ENCODE peak calls at places on chromosomes 13 and 19, in five cellular contexts. M is GM12878, L is H1, V is NT2/D1, T is HepG2. R is an unnamed sample.

GRCh38 chr19:30092721-30093569 is 150.9 kb downstream of the URI1 start:
- DNase-seq in M (no peak), T (no peak), L (no peak), V (no peak), R (no peak)

GRCh38 chr13:110875243-110875642 is 39.6 kb downstream of the ANKRD10 start:
- DNase-seq in L (no peak), T (no peak), M (no peak), V (no peak), R (no peak)

GRCh38 chr13:41384749-41385503 is 72.4 kb upstream of the RGCC start:
- DNase-seq in T (no peak), M (no peak), L (no peak), V (no peak), R (peak)

GRCh38 chr19:20154636-20155035 is 12.4 kb upstream of the ZNF486 start:
- DNase-seq in V (no peak), M (no peak), L (no peak), T (no peak), R (no peak)

GRCh38 chr13:111198979-111199378 is 83.9 kb downstream of the ARHGEF7 start:
- DNase-seq in V (no peak), L (no peak), M (no peak), T (no peak), R (no peak)

GRCh38 chr13:89891416-89891815 is 1456.1 kb upstream of the MIR17HG start:
- DNase-seq in V (no peak), L (no peak), T (no peak), M (no peak), R (no peak)

GRCh38 chr19:1473056-1473400 is 6.0 kb downstream of the C19orf25 start:
- DNase-seq in V (no peak), M (no peak), L (no peak), T (no peak), R (no peak)

GRCh38 chr13:114025432-114026127 is 51.7 kb upstream of the C13orf46 start:
- DNase-seq in L (no peak), T (no peak), M (no peak), V (no peak), R (no peak)

GRCh38 chr13:32902898-32903297 is 113.3 kb upstream of the KL start:
- DNase-seq in L (no peak), M (no peak), T (no peak), V (peak), R (no peak)

GRCh38 chr13:87498681-87499080 is 172.5 kb upstream of the SLITRK5 start:
- DNase-seq in M (no peak), V (no peak), T (peak), L (no peak), R (peak)

GRCh38 chr19:55069137-55069858 is 6.3 kb upstream of the RDH13 start:
- DNase-seq in M (no peak), T (no peak), V (no peak), L (no peak), R (peak)

GRCh38 chr19:55640577-55641375 is at the start of gene ZNF580:
- DNase-seq in L (no peak), T (peak), V (no peak), M (no peak), R (peak)

GRCh38 chr19:42480335-42481095 is 37.8 kb upstream of the CXCL17 start:
- DNase-seq in M (no peak), V (no peak), L (no peak), T (peak), R (no peak)

GRCh38 chr13:79861731-79862130 is 380.8 kb downstream of the NDFIP2 start:
- DNase-seq in V (no peak), T (no peak), M (no peak), L (no peak), R (no peak)

GRCh38 chr13:33153421-33154381 is 131.9 kb downstream of the STARD13 start:
- DNase-seq in L (no peak), T (peak), M (no peak), V (no peak), R (no peak)

GRCh38 chr13:29963086-29963485 is 112.7 kb upstream of the UBL3 start:
- DNase-seq in M (no peak), T (no peak), L (no peak), V (no peak), R (no peak)

GRCh38 chr19:33473644-33474305 is 47.8 kb downstream of the PEPD start:
- DNase-seq in L (no peak), M (no peak), T (no peak), V (no peak), R (no peak)

GRCh38 chr13:112688560-112689497 is 1.0 kb upstream of the ATP11A start:
- DNase-seq in T (peak), L (no peak), M (no peak), V (no peak), R (no peak)

GRCh38 chr19:7519411-7520130 is 2.9 kb upstream of the MCOLN1 start:
- DNase-seq in L (no peak), T (no peak), V (no peak), M (no peak), R (no peak)

GRCh38 chr13:69108486-69108885 is 999.1 kb upstream of the ATXN8OS start:
- DNase-seq in M (no peak), V (no peak), L (no peak), T (no peak), R (no peak)

GRCh38 chr19:47093841-47094240 is 19.7 kb downstream of the ZC3H4 start:
- DNase-seq in M (no peak), T (no peak), V (no peak), L (no peak), R (no peak)

GRCh38 chr19:46073268-46073922 is 32.6 kb upstream of the IGFL4 start:
- DNase-seq in V (no peak), L (no peak), M (no peak), T (no peak), R (no peak)

GRCh38 chr19:35264281-35265125 is 4.3 kb upstream of the USF2 start:
- DNase-seq in T (no peak), V (no peak), M (no peak), L (no peak), R (no peak)

GRCh38 chr13:41136396-41137031 is 3.9 kb upstream of the KBTBD6 start:
- DNase-seq in L (no peak), M (no peak), V (no peak), T (no peak), R (no peak)

GRCh38 chr13:31982124-31982523 is 49.5 kb upstream of the FRY start:
- DNase-seq in L (no peak), V (no peak), T (no peak), M (no peak), R (no peak)

GRCh38 chr19:40512473-40513344 is 45.9 kb downstream of the SPTBN4 start:
- DNase-seq in L (no peak), M (no peak), T (no peak), V (no peak), R (no peak)

GRCh38 chr13:59531571-59532091 is 632.1 kb downstream of the DIAPH3 start:
- DNase-seq in L (no peak), M (no peak), V (peak), T (peak), R (peak)

GRCh38 chr13:74325106-74325505 is 190.9 kb upstream of the KLF12 start:
- DNase-seq in T (peak), L (no peak), M (no peak), V (no peak), R (peak)

GRCh38 chr19:55251296-55252081 is 7.3 kb downstream of the PPP6R1 start:
- DNase-seq in M (no peak), L (no peak), T (no peak), V (no peak), R (no peak)

GRCh38 chr19:38730731-38731589 is 13.3 kb downstream of the CAPN12 start:
- DNase-seq in T (no peak), V (no peak), M (no peak), L (no peak), R (no peak)

GRCh38 chr19:46478356-46478986 is 7.1 kb upstream of the PNMA8A start:
- DNase-seq in T (no peak), V (peak), L (no peak), M (no peak), R (no peak)

GRCh38 chr19:38684078-38684861 is 36.8 kb downstream of the ACTN4 start:
- DNase-seq in V (no peak), T (no peak), M (no peak), L (no peak), R (peak)

GRCh38 chr19:55447421-55448174 is 4.5 kb upstream of the SHISA7 start:
- DNase-seq in V (no peak), T (no peak), M (no peak), L (no peak), R (no peak)

GRCh38 chr19:30154410-30154809 is 212.4 kb downstream of the URI1 start:
- DNase-seq in V (no peak), L (no peak), T (no peak), M (no peak), R (no peak)

GRCh38 chr13:112068531-112069062 is 1.6 kb downstream of the SOX1 start:
- DNase-seq in M (no peak), T (no peak), L (no peak), V (no peak), R (no peak)

GRCh38 chr19:5692785-5693194 is 2.7 kb downstream of the RPL36 start:
- DNase-seq in V (no peak), T (no peak), L (no peak), M (no peak), R (no peak)

GRCh38 chr13:45367358-45367757 is 26.4 kb upstream of the TPT1 start:
- DNase-seq in T (peak), L (peak), V (peak), M (peak), R (no peak)
- TF ChIP-seq SUZ12 in T (no peak), L (no peak), V (no peak), M (no peak), R (no peak)

DNA sequence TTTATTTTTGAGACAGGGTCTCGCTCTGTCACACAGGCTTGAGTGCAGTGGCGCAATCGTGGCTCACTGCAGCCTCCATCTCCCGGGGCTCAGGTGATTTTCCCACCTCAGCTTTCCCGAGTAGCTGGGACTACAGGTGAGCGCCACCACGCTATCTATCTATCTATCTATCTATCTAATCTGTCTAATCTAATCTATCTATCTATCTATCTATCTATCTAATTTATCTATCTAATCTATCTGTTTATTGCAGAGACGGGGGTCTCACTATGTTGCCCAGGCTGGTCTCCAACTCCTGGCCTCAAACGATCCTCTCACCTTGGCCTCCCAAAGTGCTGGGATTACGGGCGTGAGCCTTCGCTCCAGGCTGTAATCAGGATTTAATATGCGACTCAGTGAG is 587 bp downstream of the ZNF613 start:
- DNase-seq in T (no peak), L (no peak), M (no peak), V (no peak), R (no peak)
- TF ChIP-seq SUZ12 in T (no peak), L (no peak), M (no peak), V (no peak), R (no peak)

GRCh38 chr19:3479819-3480215 is 508 bp downstream of the SMIM24 start:
- DNase-seq in M (no peak), V (no peak), T (no peak), L (no peak), R (peak)
- TF ChIP-seq SUZ12 in M (no peak), V (no peak), T (no peak), L (no peak), R (no peak)

GRCh38 chr19:371501-372160 is 27.0 kb upstream of the MIER2 start:
- DNase-seq in M (no peak), V (no peak), L (no peak), T (no peak), R (no peak)

GRCh38 chr19:369876-370275 is 25.3 kb upstream of the MIER2 start:
- DNase-seq in V (no peak), M (no peak), T (no peak), L (no peak), R (no peak)

GRCh38 chr19:369256-369655 is 24.7 kb upstream of the MIER2 start:
- DNase-seq in M (no peak), V (no peak), T (no peak), L (no peak), R (no peak)

GRCh38 chr19:372306-372890 is 27.8 kb upstream of the MIER2 start:
- DNase-seq in T (no peak), L (no peak), M (no peak), V (no peak), R (no peak)

DNA sequence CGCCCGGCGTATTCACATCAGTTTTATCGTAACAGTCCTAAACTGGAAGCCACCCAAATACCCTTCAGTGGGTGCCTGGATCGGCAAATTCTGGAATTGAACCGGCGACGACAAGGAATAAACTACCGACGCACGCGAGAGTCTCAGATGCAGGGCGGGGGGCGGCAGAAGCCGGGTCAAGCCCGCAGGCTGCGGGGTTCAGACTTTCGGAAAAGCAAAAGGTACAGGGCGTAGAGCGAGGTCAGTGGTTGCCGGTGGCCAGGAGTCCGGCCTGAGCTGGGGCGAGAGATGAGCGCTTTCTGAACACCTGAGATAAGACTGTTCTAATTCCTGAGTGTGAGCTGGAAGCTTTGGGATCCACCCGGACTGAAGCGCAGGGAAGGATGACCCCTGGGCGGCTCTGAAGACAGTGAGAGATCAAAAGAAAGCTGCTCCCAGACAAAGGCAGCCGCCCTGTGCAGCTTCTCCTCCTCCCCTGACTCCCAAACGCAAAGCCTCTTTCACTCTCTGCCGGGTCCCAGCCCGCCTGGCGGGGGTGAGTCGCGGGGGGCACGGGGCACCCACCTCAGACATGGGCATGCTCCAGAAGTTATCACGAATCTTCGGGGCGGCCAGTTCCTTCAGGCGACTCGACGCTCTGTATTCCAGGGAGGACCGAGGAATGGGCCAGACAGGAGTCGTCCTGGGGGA is 26.2 kb upstream of the MIER2 start:
- DNase-seq in V (no peak), M (no peak), T (no peak), L (no peak), R (no peak)
- TF ChIP-seq SUZ12 in V (no peak), M (no peak), T (no peak), L (no peak), R (no peak)

DNA sequence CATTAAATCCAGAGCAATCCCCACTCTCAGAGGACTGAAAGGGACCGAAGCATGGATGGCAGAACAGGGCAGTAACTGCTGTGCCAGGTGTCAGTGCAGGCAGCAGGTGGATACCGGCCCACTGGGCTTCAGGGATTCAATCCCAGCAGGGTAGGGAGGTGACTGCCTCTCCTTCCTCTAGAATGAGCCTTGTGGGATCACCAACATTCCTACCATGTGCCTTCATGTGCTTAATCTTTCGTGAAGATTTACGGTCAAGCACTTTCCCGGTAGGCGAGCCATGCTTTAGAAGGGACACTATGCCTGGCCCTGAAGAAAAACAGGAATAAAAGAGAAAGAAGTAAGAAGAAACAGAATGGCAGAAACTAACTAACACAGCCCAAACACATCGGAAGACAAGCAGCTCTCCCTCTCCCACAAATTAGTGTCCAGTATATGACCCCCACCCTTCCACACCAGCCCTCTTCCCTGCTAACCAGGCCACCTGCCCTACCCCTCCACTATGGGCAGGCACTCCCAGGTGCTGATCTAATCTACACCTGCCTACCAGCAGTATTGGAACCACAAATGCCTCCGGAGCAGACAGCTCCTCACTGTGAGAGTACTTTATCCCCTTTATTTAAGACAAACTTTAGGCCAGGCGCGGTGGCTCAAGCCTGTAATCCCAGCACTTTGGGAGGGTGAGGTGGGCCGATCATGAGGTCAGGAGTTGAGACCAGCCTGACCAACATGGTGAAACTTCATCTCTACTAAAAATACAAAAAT is 162.5 kb downstream of the NUFIP1 start:
- DNase-seq in V (no peak), M (no peak), T (no peak), L (no peak), R (no peak)
- TF ChIP-seq SUZ12 in V (no peak), M (no peak), T (no peak), L (no peak), R (no peak)

GRCh38 chr13:54034047-54034446 is 1005.4 kb downstream of the OLFM4 start:
- DNase-seq in M (no peak), V (no peak), T (no peak), L (no peak), R (no peak)

GRCh38 chr13:54029720-54030119 is 1001.1 kb downstream of the OLFM4 start:
- DNase-seq in V (no peak), M (no peak), T (no peak), L (no peak), R (no peak)

GRCh38 chr13:54033323-54033861 is 1004.8 kb downstream of the OLFM4 start:
- DNase-seq in V (no peak), M (no peak), T (no peak), L (no peak), R (no peak)

GRCh38 chr13:54029226-54029625 is 1000.6 kb downstream of the OLFM4 start:
- DNase-seq in M (peak), T (no peak), V (no peak), L (peak), R (peak)
- TF ChIP-seq SUZ12 in M (no peak), T (no peak), V (no peak), L (no peak), R (no peak)

DNA sequence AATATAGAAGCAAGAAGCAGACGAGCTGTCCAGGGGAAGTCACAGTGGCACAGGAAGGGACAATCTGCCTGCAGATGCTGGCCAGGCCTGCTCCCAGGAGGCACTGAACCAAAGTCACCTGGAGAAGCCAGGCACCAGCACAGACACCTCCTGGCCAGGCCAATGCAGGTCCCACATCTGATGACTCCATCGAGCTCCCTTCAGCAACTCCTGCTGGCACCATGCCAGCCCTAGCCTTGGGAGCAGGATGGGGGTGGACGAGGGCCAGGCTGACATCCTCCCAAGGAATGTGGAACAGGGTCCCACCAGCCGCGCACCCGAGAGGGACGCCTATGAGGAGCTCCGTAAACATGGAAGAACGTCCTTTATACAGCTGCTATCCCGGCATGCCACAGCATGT is 22.4 kb upstream of the ISYNA1 start:
- DNase-seq in T (no peak), L (no peak), M (no peak), V (no peak), R (no peak)
- TF ChIP-seq SUZ12 in T (no peak), L (no peak), M (no peak), V (no peak), R (no peak)